ENCODE peak calls at places on chromosome 16, in five cellular contexts. P, Y, R, O and X are unnamed samples.

GRCh38 chr16:57270221-57271062 is 14.0 kb downstream of the PLLP start:
- DNase-seq in Y (no peak), O (no peak), P (no peak), R (no peak), X (no peak)

GRCh38 chr16:5615868-5616642 is 518.5 kb upstream of the EEF2KMT start:
- DNase-seq in O (peak), Y (peak), P (no peak), R (peak), X (no peak)

GRCh38 chr16:67917852-67918236 is 13.8 kb downstream of the CTRL start:
- DNase-seq in P (no peak), Y (peak), R (peak), O (no peak), X (no peak)

GRCh38 chr16:74743668-74744299 is 30.8 kb downstream of the FA2H start:
- DNase-seq in Y (no peak), R (peak), O (peak), P (no peak), X (peak)

GRCh38 chr16:88764913-88765349 is 20.1 kb downstream of the PIEZO1 start:
- DNase-seq in R (no peak), P (no peak), Y (no peak), O (no peak), X (no peak)

GRCh38 chr16:79347176-79347715 is 253.3 kb downstream of the MAF start:
- DNase-seq in Y (no peak), O (no peak), R (no peak), P (no peak), X (no peak)

GRCh38 chr16:30342751-30343490 is 12.2 kb downstream of the CD2BP2 start:
- DNase-seq in Y (peak), O (no peak), R (no peak), P (no peak), X (no peak)

GRCh38 chr16:66699898-66700297 is 3.4 kb upstream of the CMTM4 start:
- DNase-seq in O (no peak), Y (no peak), R (no peak), P (no peak), X (no peak)

GRCh38 chr16:89120921-89121351 is 27.3 kb downstream of the ACSF3 start:
- DNase-seq in Y (no peak), R (no peak), P (no peak), O (no peak), X (no peak)

GRCh38 chr16:27700596-27700995 is 150.7 kb downstream of the KATNIP start:
- DNase-seq in R (no peak), P (no peak), Y (no peak), O (no peak), X (no peak)

GRCh38 chr16:85279402-85279801 is 167.1 kb upstream of the CIBAR2 start:
- DNase-seq in O (no peak), P (no peak), Y (no peak), R (no peak), X (no peak)